ENCODE peak calls at places on chromosomes 7 and 10, in ten cellular contexts. O is neural progenitor cell, E is AG04449, G is WTC11, Z is choroid plexus epithelial cell, B is body of pancreas, Y is HCT116, W is LNCaP clone FGC, L is AG10803, P is stomach. T is an unnamed sample.

GRCh38 chr7:131325179-131325840 is 2.4 kb upstream of the MKLN1 start:
- DNase-seq in G (no peak), L (no peak), B (no peak), P (no peak), Z (no peak), O (no peak), Y (no peak), E (no peak), W (no peak), T (peak; percentile 46)

GRCh38 chr7:74083928-74084721 is 521 bp downstream of the LIMK1 start:
- DNase-seq in Z (peak; percentile 39), B (peak; percentile 32), L (peak; percentile 56), E (no peak), Y (no peak), P (peak; percentile 41), O (no peak), G (no peak), W (no peak), T (peak; percentile 66)

GRCh38 chr10:69757553-69758309 is 44.0 kb upstream of the COL13A1 start:
- DNase-seq in W (peak; percentile 26), Y (no peak), B (peak; percentile 17), E (no peak), Z (peak; percentile 68), P (peak; percentile 31), G (no peak), O (no peak), L (peak; percentile 86), T (peak; percentile 48)

GRCh38 chr7:66413379-66414114 is 208.4 kb downstream of the TPST1 start:
- DNase-seq in G (peak; percentile 97), P (peak; percentile 86), Y (no peak), E (no peak), L (peak; percentile 37), B (peak; percentile 92), Z (peak; percentile 90), O (peak; percentile 97), W (peak; percentile 70), T (peak; percentile 78)

GRCh38 chr10:47028466-47028865 is 117.2 kb downstream of the PTPN20 start:
- DNase-seq in E (no peak), G (peak; percentile 4), L (no peak), B (peak; percentile 5), O (no peak), P (peak; percentile 21), Y (no peak), Z (no peak), W (no peak), T (no peak)

GRCh38 chr7:156823441-156823840 is 69.5 kb downstream of the LMBR1 start:
- DNase-seq in L (peak; percentile 22), E (no peak), G (no peak), Y (no peak), W (no peak), B (no peak), P (no peak), Z (peak; percentile 54), O (no peak), T (peak; percentile 45)

GRCh38 chr7:155741805-155742204 is 70.5 kb downstream of the SHH start:
- DNase-seq in B (no peak), L (no peak), O (no peak), P (peak; percentile 46), G (no peak), W (no peak), Z (no peak), E (no peak), Y (no peak), T (no peak)

GRCh38 chr10:117249493-117250093 is 8.7 kb downstream of the SLC18A2 start:
- DNase-seq in O (no peak), Y (no peak), B (no peak), Z (no peak), E (no peak), L (no peak), W (no peak), P (no peak), G (no peak), T (no peak)

GRCh38 chr7:108299251-108300014 is 156.8 kb downstream of the NRCAM start:
- DNase-seq in G (no peak), Y (no peak), B (no peak), Z (peak; percentile 64), W (no peak), L (no peak), P (no peak), O (no peak), E (no peak), T (no peak)

GRCh38 chr10:58189269-58189668 is 78.4 kb downstream of the IPMK start:
- DNase-seq in E (peak; percentile 21), W (peak; percentile 10), G (no peak), B (no peak), L (peak; percentile 42), Y (no peak), P (no peak), O (no peak), Z (peak; percentile 83), T (peak; percentile 58)

GRCh38 chr7:34277016-34277800 is 371.9 kb downstream of the BMPER start:
- DNase-seq in L (peak; percentile 44), Z (peak; percentile 62), W (no peak), B (no peak), E (no peak), Y (no peak), O (peak; percentile 19), P (no peak), G (no peak), T (peak; percentile 25)

GRCh38 chr10:119728172-119728800 is 2.4 kb downstream of the INPP5F start:
- DNase-seq in L (no peak), E (no peak), Y (no peak), Z (no peak), B (no peak), O (no peak), P (no peak), G (no peak), W (no peak), T (no peak)

GRCh38 chr7:136958016-136958415 is 89.6 kb downstream of the CHRM2 start:
- DNase-seq in L (no peak), O (no peak), P (no peak), Z (peak; percentile 35), B (no peak), G (no peak), Y (no peak), W (no peak), E (no peak), T (no peak)

GRCh38 chr10:10677479-10677878 is 340.2 kb upstream of the CELF2 start:
- DNase-seq in W (peak; percentile 33), E (no peak), Z (peak; percentile 88), B (peak; percentile 37), L (peak; percentile 60), O (peak; percentile 78), Y (no peak), G (peak; percentile 73), P (peak; percentile 30), T (peak; percentile 89)
- TF ChIP-seq CTCF in W (peak; percentile 67), E (peak; percentile 31), Z (peak; percentile 76), B (peak; percentile 27), L (peak; percentile 67), O (peak; percentile 73), Y (no peak), G (peak; percentile 28), P (no peak), T (peak; percentile 74)

GRCh38 chr7:4790516-4790991 is 15.1 kb downstream of the AP5Z1 start:
- DNase-seq in W (no peak), Z (no peak), E (no peak), L (no peak), G (no peak), B (no peak), P (no peak), O (no peak), Y (no peak), T (no peak)

GRCh38 chr7:4794591-4795350 is 19.3 kb downstream of the AP5Z1 start:
- DNase-seq in B (no peak), G (no peak), O (no peak), W (no peak), E (no peak), L (peak; percentile 5), Y (no peak), Z (no peak), P (no peak), T (no peak)

GRCh38 chr7:4791738-4792536 is 16.5 kb downstream of the AP5Z1 start:
- DNase-seq in O (peak; percentile 93), P (peak; percentile 33), E (no peak), L (peak; percentile 43), B (peak; percentile 81), W (no peak), G (peak; percentile 93), Z (peak; percentile 70), Y (peak; percentile 26), T (peak; percentile 48)

GRCh38 chr7:4791101-4791737 is 15.8 kb downstream of the AP5Z1 start:
- DNase-seq in E (no peak), B (no peak), L (no peak), W (no peak), G (no peak), Z (no peak), Y (no peak), O (no peak), P (no peak), T (no peak)

DNA sequence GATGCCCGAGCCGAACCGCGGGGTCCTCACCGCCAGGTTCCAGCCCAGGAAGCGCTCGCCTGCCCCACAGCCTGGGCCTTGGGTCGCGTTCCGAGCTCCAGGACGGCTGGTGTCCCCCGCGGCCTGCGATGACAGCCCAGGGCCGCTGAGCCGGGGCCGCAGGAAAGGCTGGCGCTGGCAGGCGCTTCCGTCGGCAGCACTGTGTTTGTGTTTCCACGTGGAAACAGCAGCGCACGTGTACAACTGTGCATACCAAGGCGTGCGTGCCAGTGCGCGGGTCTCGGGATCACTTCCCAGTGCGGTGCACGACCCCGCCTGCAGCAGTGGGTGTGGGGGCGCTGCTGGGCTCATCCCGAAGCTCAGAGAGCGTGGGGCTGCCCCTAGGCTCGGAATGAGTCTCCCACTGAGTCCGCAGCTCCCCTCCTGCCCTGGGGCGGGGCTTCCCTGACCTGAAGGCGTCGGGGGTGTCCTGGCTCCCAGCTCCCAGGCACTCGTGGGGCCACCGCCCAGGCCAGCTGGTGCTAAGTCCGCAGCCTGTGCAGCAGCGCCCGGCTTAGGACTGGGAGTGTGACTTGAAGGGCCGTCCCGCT is 17.2 kb downstream of the AP5Z1 start:
- DNase-seq in Y (no peak), Z (peak; percentile 49), G (no peak), L (peak; percentile 22), W (no peak), E (no peak), P (no peak), O (peak; percentile 73), B (peak; percentile 41), T (peak; percentile 14)
- TF ChIP-seq CTCF in Y (no peak), Z (no peak), G (no peak), L (no peak), W (no peak), E (no peak), P (no peak), O (no peak), B (no peak), T (no peak)

GRCh38 chr10:104925232-104925851 is 284.3 kb downstream of the SORCS3 start:
- DNase-seq in W (no peak), O (peak; percentile 75), L (peak; percentile 48), Z (peak; percentile 10), E (no peak), Y (peak; percentile 66), G (peak; percentile 60), P (peak; percentile 42), B (peak; percentile 50), T (peak; percentile 45)
- TF ChIP-seq CTCF in W (peak; percentile 71), O (peak; percentile 88), L (peak; percentile 71), Z (peak; percentile 20), E (peak; percentile 47), Y (peak; percentile 68), G (peak; percentile 59), P (peak; percentile 36), B (peak; percentile 56), T (peak; percentile 50)

GRCh38 chr7:139995034-139995915 is 67.5 kb downstream of the PARP12 start:
- DNase-seq in G (no peak), B (peak; percentile 40), E (no peak), W (no peak), Y (no peak), O (no peak), P (peak; percentile 85), L (peak; percentile 36), Z (peak; percentile 47), T (peak; percentile 45)
- TF ChIP-seq CTCF in G (no peak), B (no peak), E (no peak), W (peak; percentile 9), Y (no peak), O (no peak), P (no peak), L (no peak), Z (no peak), T (no peak)

T was measured in fibroblast of mammary gland.